ENCODE peak calls at places on chromosomes 4 and X, in four cellular contexts. G is GM12878, P is HepG2, N is K562. V is an unnamed sample.

GRCh38 chrX:83759872-83760271 is 101.1 kb upstream of the CYLC1 start:
- DNase-seq in G (no peak), P (peak; percentile 6), N (no peak), V (no peak)

GRCh38 chr4:8261851-8262535 is 7.6 kb upstream of the HTRA3 start:
- DNase-seq in G (no peak), P (no peak), N (no peak), V (no peak)

GRCh38 chr4:69026974-69027373 is 69.3 kb upstream of the UGT2B7 start:
- DNase-seq in G (no peak), P (no peak), N (no peak), V (no peak)

GRCh38 chrX:112218388-112218787 is 135.8 kb upstream of the TRPC5 start:
- DNase-seq in G (no peak), P (no peak), N (no peak), V (no peak)

GRCh38 chrX:47804315-47804714 is 32.4 kb upstream of the ZNF81 start:
- DNase-seq in G (no peak), P (no peak), N (no peak), V (no peak)

GRCh38 chr4:6802626-6803025 is 20.1 kb downstream of the KIAA0232 start:
- DNase-seq in G (no peak), P (no peak), N (no peak), V (no peak)

GRCh38 chr4:60962286-60962685 is 237.8 kb upstream of the ADGRL3 start:
- DNase-seq in G (no peak), P (no peak), N (no peak), V (no peak)

GRCh38 chrX:67346667-67347066 is 197.2 kb upstream of the AR start:
- DNase-seq in G (no peak), P (no peak), N (no peak), V (no peak)

DNA sequence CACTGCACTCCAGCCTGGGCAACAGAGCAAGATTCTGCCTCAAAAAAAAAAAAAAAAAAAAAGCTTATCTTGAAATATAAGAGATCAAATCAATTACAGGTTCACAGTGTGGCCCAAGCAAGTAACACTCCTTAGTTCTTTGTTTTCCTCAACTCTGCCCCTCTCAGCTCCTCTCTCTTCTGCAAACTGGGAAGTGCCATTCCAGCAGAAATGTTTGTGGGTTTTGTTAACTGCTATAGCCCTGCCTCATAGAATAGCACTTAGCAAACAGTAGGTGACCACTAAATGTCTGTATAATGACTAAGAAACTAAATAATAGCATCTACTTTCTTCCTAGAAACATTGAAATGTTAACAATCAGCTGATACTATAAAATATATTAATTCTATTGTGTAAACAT is 160.0 kb upstream of the NAP1L5 start:
- DNase-seq in G (no peak), P (no peak), N (no peak), V (no peak)
- TF ChIP-seq ATF2 in G (no peak), P (no peak), N (no peak), V (no peak)

GRCh38 chr4:20299515-20299914 is 47.8 kb downstream of the SLIT2 start:
- DNase-seq in G (no peak), P (peak; percentile 7), N (no peak), V (no peak)
- TF ChIP-seq TCF7 in G (no peak), P (no peak), N (no peak), V (no peak)

DNA sequence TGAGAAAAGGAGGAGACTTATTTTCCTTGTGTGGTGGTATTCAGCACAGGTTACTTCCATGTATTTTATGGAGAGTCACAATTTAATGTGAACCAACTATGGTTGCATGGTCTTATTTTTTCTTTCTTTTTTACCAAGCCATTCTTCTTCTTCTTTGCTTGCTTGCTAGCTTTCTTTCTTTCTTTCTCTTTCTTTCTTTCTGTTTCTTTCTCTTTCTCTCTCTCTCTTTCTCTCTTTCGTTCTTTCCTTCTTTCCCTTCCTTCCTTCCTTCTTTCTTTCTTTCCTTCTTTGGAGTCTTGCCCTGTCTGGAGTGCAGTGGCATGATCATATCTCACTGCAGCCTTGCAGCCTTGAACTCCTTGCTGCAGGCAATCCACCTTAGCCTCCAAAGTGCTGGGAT is 68.9 kb downstream of the DOCK11 start:
- DNase-seq in G (no peak), P (no peak), N (no peak), V (no peak)
- TF ChIP-seq ATF2 in G (no peak), P (no peak), N (no peak), V (no peak)

GRCh38 chrX:108736509-108737479 is at the start of gene IRS4:
- DNase-seq in G (no peak), P (peak; percentile 32), N (no peak), V (peak; percentile 84)

GRCh38 chrX:108737754-108738153 is 1.4 kb upstream of the IRS4 start:
- DNase-seq in G (no peak), P (no peak), N (no peak), V (no peak)

GRCh38 chrX:108735087-108735679 is 1.2 kb downstream of the IRS4 start:
- DNase-seq in G (no peak), P (no peak), N (no peak), V (peak; percentile 51)

GRCh38 chrX:108734426-108734825 is 1.9 kb downstream of the IRS4 start:
- DNase-seq in G (no peak), P (no peak), N (no peak), V (no peak)

DNA sequence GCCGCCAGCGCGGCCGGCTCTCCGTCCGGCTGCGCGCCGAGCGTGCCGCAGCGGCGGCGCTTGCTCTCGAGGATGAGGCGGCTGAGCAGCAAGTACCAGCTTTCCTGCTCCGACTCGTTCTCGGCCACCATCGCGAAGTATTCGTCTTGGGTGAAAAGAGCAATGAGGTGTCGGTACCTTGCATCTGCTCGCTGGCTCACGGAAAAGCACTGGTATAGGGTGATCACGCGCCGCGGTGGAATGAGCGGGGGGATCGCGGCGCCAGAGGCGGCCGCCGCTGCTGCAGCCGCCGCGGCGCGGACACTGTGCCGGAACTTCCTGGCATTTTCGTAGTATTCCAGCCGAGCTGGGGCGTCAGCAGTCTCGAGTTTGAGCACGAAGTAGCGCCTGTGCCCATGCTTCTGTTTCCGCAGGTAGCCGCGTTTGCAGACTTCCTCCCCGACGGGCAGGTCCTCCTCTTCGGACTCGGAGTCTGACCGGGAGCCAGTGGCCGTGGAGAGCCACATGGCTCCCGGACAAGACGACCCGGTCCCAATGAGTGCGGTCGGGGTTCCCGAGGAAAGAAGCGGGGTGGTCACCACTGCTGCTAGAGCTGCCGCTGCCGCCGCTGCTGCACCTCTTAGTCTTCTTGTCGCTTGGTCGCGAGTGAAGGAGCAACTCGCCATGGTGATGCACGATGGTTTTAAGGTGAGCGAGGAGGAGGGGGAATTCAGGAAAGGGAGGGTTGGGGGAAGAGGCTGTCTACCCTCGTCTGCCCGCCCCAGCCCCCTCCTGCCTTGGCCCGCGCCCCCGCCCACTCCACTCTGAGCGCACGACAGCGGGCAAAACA is 469 bp downstream of the IRS4 start:
- DNase-seq in G (no peak), P (no peak), N (no peak), V (peak; percentile 17)
- TF ChIP-seq TCF7 in G (no peak), P (no peak), N (no peak), V (no peak)

GRCh38 chr4:68021185-68021584 is 57.9 kb upstream of the TMPRSS11A start:
- DNase-seq in G (no peak), P (no peak), N (no peak), V (no peak)
- TF ChIP-seq ATF2 in G (no peak), P (no peak), N (no peak), V (no peak)

DNA sequence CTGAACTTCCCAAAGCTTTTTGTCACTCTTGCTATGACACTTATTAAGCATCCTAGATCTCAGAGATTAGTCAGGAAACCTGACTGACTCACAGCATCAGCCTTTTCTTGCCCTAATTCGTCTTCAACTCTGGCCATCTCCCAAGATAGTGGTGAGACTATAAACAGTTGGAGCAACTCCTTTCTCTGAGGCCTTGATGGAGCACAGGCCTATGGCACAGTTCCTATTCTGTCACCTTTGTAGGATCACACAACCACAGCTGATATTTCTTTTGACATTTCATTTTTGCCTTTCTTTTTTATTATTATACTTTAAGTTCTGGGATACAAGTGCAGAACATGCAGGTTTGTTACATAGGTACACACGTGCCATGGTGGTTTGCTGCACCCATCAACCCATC is 217.7 kb downstream of the PRR32 start:
- DNase-seq in G (no peak), P (no peak), N (no peak), V (no peak)
- TF ChIP-seq TCF7 in G (no peak), P (no peak), N (no peak), V (no peak)

DNA sequence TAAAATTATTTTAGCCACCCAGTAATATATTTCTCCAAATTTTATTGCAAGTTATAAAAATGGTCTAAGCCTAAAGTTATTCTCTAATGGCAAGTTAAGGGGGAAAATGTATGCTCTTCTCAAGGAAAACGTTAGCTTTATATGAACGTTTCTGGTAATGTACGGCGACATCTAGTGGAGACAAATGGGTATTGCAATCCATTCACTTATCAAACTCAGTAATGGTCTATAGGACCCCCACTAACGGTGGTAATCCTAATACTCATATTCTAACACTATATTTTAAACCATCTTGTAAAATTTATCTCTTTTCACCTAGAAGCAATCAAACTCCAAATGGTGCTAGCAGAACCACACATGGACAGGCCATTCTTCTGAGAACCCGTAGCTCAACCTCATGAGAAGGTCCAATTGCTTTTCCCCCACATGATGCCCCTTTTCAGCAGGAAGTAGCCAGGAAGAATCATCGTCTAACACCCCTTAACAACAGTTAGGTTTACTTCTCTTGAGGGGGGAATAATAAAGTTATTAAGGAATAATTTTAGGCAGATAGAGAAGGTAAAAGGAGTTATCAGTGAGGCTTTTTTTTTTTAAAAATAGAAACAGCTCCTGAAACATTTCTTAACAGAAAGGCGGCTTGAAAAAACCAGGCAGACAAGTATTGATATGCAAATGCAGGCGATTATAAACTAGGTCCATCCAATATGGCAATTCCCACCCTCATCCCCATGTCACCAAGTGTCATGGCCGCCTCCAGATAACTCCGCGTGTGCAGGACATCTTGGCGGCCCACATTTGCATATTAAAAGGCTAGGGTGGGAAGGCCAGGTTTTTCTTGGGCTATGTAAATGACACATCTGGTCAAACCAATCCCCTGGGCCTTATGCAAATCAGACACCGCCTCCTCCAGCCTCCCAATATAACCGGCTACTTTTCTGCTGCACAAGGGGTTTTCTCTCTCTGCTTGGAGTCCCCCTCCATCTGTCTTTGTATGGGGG is 35.0 kb downstream of the NUDT11 start:
- DNase-seq in G (no peak), P (peak; percentile 6), N (peak; percentile 17), V (peak; percentile 28)
- TF ChIP-seq ATF2 in G (no peak), P (no peak), N (no peak), V (no peak)

GRCh38 chr4:88989990-88990389 is 67.0 kb downstream of the FAM13A start:
- DNase-seq in G (no peak), P (no peak), N (no peak), V (no peak)

DNA sequence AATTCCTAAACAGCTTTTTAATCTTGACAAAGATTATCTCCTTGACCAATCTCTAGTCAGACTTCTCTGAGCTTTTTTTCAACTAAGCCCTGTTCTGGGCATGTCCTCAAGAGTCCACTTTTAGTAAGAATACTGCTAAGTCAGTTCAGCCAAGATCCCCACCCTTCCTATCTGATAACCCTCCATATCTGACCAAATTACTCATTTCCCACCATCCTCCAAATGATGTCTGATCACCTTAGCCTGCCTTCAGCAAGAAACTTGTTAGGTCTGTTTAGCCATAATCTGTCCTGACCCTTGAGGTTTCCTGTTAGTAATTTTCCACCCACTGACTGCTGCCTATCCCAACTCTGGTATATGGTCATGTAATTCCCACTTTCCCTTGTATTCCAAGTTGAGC is 65.2 kb downstream of the FAM13A start:
- DNase-seq in G (no peak), P (no peak), N (no peak), V (no peak)
- TF ChIP-seq TCF7 in G (no peak), P (no peak), N (no peak), V (no peak)

DNA sequence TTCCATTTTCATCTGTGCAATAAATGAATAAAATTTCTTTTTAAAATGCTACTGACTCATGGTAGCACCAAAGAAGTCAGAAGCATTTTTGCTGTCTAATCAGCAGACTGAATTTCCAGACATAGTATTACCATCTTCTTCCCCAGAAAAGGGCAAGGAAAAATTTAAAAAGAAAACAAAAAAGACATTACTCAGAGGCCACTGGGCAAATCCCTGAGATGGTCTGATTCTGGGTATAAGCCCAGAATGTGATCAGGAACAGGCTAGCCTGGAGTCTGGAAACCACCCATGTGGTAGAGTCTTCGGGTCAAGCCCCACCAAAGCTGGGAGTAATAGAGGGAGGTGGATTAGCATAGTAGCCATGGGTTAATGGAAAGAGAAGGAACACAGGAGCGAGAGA is 342.8 kb downstream of the FBXW7 start:
- DNase-seq in G (no peak), P (no peak), N (no peak), V (no peak)
- TF ChIP-seq ATF2 in G (no peak), P (no peak), N (no peak), V (no peak)